ENCODE peak calls at places on chromosomes 12 and 14, in six cellular contexts. Y is lower leg skin, E is AG04450, A is ovary, Q is fibroblast of lung, B is cardiac muscle cell. W is an unnamed sample.

GRCh38 chr12:117026921-117027250 is 72.3 kb downstream of the TESC start:
- DNase-seq in A (peak; percentile 9), Y (no peak), B (no peak), E (no peak), Q (no peak), W (no peak)

GRCh38 chr12:103102225-103102744 is 144.8 kb downstream of the ASCL1 start:
- DNase-seq in Y (no peak), Q (no peak), B (no peak), A (no peak), E (no peak), W (no peak)

GRCh38 chr12:125075-125474 is 58.5 kb downstream of the IQSEC3 start:
- DNase-seq in B (no peak), Q (no peak), Y (no peak), E (no peak), A (no peak), W (no peak)

GRCh38 chr12:79527498-79527897 is 163.3 kb downstream of the PAWR start:
- DNase-seq in Y (no peak), E (no peak), Q (no peak), B (no peak), A (no peak), W (no peak)

GRCh38 chr12:22812531-22812930 is 187.6 kb downstream of the ETNK1 start:
- DNase-seq in Q (no peak), Y (no peak), A (no peak), E (no peak), B (no peak), W (no peak)

GRCh38 chr12:48882325-48882687 is 16.6 kb upstream of the RND1 start:
- DNase-seq in Y (no peak), A (no peak), Q (no peak), E (no peak), B (peak; percentile 64), W (peak; percentile 47)

GRCh38 chr14:42804146-42804545 is 1197.5 kb downstream of the LRFN5 start:
- DNase-seq in Y (no peak), A (no peak), E (no peak), Q (no peak), B (no peak), W (no peak)

GRCh38 chr14:56202256-56202655 is 84.0 kb downstream of the PELI2 start:
- DNase-seq in B (no peak), Q (no peak), E (no peak), A (no peak), Y (no peak), W (no peak)

GRCh38 chr14:84112589-84112988 is 1417.4 kb upstream of the FLRT2 start:
- DNase-seq in B (no peak), E (no peak), A (no peak), Y (no peak), Q (no peak), W (no peak)

GRCh38 chr14:101020971-101021370 is 117.4 kb upstream of the RTL1 start:
- DNase-seq in B (no peak), Q (no peak), Y (no peak), A (no peak), E (no peak), W (no peak)

GRCh38 chr12:108129017-108129812 is at the start of gene WSCD2:
- DNase-seq in Y (peak; percentile 17), Q (no peak), E (no peak), B (peak; percentile 84), A (no peak), W (peak; percentile 20)

GRCh38 chr14:31994391-31995033 is 82.6 kb upstream of the ARHGAP5 start:
- DNase-seq in B (no peak), Y (no peak), Q (no peak), E (no peak), A (no peak), W (no peak)

GRCh38 chr14:80536456-80536855 is 325.2 kb upstream of the DIO2 start:
- DNase-seq in Q (peak; percentile 41), E (peak; percentile 32), B (no peak), A (no peak), Y (no peak), W (no peak)

GRCh38 chr12:109732321-109733305 is 19.0 kb downstream of the FAM222A start:
- DNase-seq in E (no peak), Q (no peak), Y (no peak), B (no peak), A (peak; percentile 14), W (no peak)

GRCh38 chr14:59961518-59962062 is 41.6 kb downstream of the LRRC9 start:
- DNase-seq in B (no peak), Y (no peak), E (no peak), Q (no peak), A (no peak), W (no peak)

GRCh38 chr14:35915775-35916174 is 89.6 kb downstream of the BRMS1L start:
- DNase-seq in B (no peak), A (no peak), Y (no peak), E (no peak), Q (no peak), W (no peak)

GRCh38 chr14:74610866-74611671 is 968 bp downstream of the LTBP2 start:
- DNase-seq in B (no peak), Q (peak; percentile 51), E (no peak), Y (no peak), A (peak; percentile 58), W (peak; percentile 51)

GRCh38 chr12:26109343-26109841 is 15.4 kb downstream of the BHLHE41 start:
- DNase-seq in B (no peak), Q (peak; percentile 90), Y (no peak), A (no peak), E (no peak), W (no peak)

GRCh38 chr12:79560165-79560889 is 130.4 kb downstream of the PAWR start:
- DNase-seq in A (no peak), B (no peak), Y (no peak), Q (no peak), E (no peak), W (no peak)

GRCh38 chr14:65356327-65356836 is 56.1 kb upstream of the FUT8 start:
- DNase-seq in A (no peak), E (peak; percentile 53), Y (peak; percentile 35), B (no peak), Q (peak; percentile 64), W (peak; percentile 74)

GRCh38 chr14:22887260-22887989 is 4.4 kb downstream of the REM2 start:
- DNase-seq in B (peak; percentile 89), Y (peak; percentile 50), Q (peak; percentile 90), E (no peak), A (peak; percentile 65), W (peak; percentile 66)

GRCh38 chr14:68245146-68246073 is 425.8 kb downstream of the RAD51B start:
- DNase-seq in A (peak; percentile 47), Q (peak; percentile 66), B (peak; percentile 39), Y (no peak), E (no peak), W (no peak)

GRCh38 chr12:129997239-129997638 is 93.4 kb upstream of the TMEM132D start:
- DNase-seq in B (no peak), A (no peak), E (no peak), Y (no peak), Q (no peak), W (no peak)

GRCh38 chr12:111100003-111100402 is 179.6 kb upstream of the MYL2 start:
- DNase-seq in E (no peak), Q (no peak), B (no peak), A (no peak), Y (no peak), W (no peak)

GRCh38 chr14:56118611-56119181 is 485 bp downstream of the PELI2 start:
- DNase-seq in B (no peak), E (no peak), Q (no peak), Y (no peak), A (peak; percentile 69), W (peak; percentile 25)

GRCh38 chr12:4814485-4814884 is 94.3 kb downstream of the GALNT8 start:
- DNase-seq in A (no peak), E (no peak), Q (no peak), B (no peak), Y (no peak), W (no peak)

GRCh38 chr12:41967668-41968649 is 176.7 kb downstream of the GXYLT1 start:
- DNase-seq in Q (no peak), E (no peak), B (peak; percentile 41), Y (no peak), A (no peak), W (no peak)

GRCh38 chr14:77603654-77604270 is 12.7 kb downstream of the SPTLC2 start:
- DNase-seq in A (no peak), E (no peak), Q (peak; percentile 25), B (no peak), Y (peak; percentile 34), W (no peak)

GRCh38 chr14:89551955-89552354 is 134.9 kb upstream of the FOXN3 start:
- DNase-seq in E (no peak), Y (no peak), B (no peak), Q (no peak), A (no peak), W (no peak)

GRCh38 chr12:79936670-79937069 is 1.8 kb upstream of the PPP1R12A start:
- DNase-seq in Q (no peak), A (no peak), E (no peak), Y (no peak), B (no peak), W (no peak)

GRCh38 chr12:125029756-125030358 is 35.4 kb upstream of the AACS start:
- DNase-seq in Y (no peak), E (no peak), Q (no peak), A (no peak), B (no peak), W (peak; percentile 2)

GRCh38 chr14:104436047-104436531 is 143.5 kb upstream of the C14orf180 start:
- DNase-seq in B (peak; percentile 40), Y (peak; percentile 23), E (no peak), A (peak; percentile 87), Q (peak; percentile 37), W (peak; percentile 24)
- TF ChIP-seq CTCF in B (no peak), Y (no peak), E (no peak), A (no peak), Q (no peak), W (no peak)

GRCh38 chr14:37602605-37603453 is 7.4 kb downstream of the TTC6 start:
- DNase-seq in A (no peak), B (no peak), E (no peak), Y (no peak), Q (no peak), W (no peak)
- H3K4me3 ChIP-seq in A (no peak overlapping the region), B (no peak overlapping the region), E (no peak overlapping the region), Y (no peak overlapping the region), Q (no peak overlapping the region), W (no peak overlapping the region)

GRCh38 chr12:13044002-13044858 is at the start of gene FAM234B:
- DNase-seq in E (no peak), B (peak; percentile 81), Q (peak; percentile 52), Y (peak; percentile 64), A (peak; percentile 83), W (peak; percentile 58)
- TF ChIP-seq CTCF in E (peak; percentile 6), B (peak; percentile 9), Q (no peak), Y (no peak), A (peak; percentile 10), W (peak; percentile 11)

DNA sequence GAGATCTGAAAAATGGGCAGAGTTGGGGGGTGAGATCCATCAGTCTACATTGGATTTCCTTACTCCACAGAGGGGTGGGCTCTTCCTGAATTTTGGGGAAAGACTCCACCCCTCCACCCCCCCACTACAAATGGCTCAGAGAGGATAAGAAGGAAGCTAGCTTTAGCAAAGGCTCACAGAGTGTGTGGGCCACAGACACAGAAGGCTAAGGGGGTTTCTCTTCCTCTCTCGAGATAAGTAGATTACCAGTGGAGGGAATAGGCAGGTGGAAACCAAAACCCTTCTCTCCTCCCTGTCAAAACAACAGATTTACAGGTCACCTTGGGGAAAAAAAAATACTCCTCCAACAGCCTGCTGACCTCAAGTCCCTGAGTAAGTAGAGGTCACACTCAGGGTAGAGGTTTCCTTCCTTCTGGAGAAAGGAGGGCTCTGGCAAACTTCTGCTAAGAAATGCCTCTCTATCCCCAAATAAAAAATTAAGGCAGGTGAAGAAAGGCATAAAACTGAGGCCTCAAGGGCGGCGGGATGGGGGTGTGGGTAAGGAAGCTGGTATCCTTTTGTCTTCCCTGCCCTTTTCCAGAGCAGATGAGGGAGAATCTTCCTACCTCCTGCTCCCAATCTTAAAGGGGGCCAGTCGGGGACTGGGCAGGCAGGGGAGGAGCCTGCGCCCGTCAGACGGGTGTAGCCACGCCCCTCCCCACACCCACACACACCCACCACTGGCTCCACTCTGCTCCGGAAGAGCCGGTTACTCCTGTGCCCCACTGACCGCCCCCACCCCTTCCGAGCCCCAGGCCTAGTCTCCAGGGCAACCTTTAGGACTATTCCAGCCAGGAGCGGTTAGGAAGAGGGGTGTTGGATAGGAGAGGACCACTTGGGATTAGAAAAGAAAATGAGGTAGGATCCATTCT is 1.9 kb upstream of the BAZ2A start:
- DNase-seq in Q (peak; percentile 31), E (no peak), B (peak; percentile 80), Y (peak; percentile 68), A (peak; percentile 83), W (no peak)
- H3K4me3 ChIP-seq in Q (peak overlapping the region; percentile 76), E (peak overlapping the region; percentile 44), B (peak overlapping the region; percentile 6), Y (no peak overlapping the region), A (peak overlapping the region; percentile 31), W (peak overlapping the region; percentile 94)

W was measured in AG10803.